ENCODE peak calls at places on chromosomes 3 and 15, in eight cellular contexts. J is transverse colon, L is BJ, E is AG04450, P is left ventricle myocardium inferior, T is Panc1, V is ovary, C is AG10803. I is an unnamed sample.

GRCh38 chr3:187042874-187043458 is 96.3 kb downstream of the RPL39L start:
- DNase-seq in E (no peak), T (no peak), P (no peak), J (no peak), C (no peak), V (no peak), L (no peak), I (no peak)

GRCh38 chr15:69126054-69126469 is 34.4 kb upstream of the GLCE start:
- DNase-seq in E (peak; percentile 78), V (no peak), J (no peak), L (no peak), P (no peak), T (no peak), C (peak; percentile 37), I (no peak)

GRCh38 chr15:84736375-84736774 is 12.0 kb upstream of the ZNF592 start:
- DNase-seq in J (peak; percentile 53), L (no peak), T (no peak), P (no peak), V (no peak), E (no peak), C (no peak), I (peak; percentile 74)

GRCh38 chr3:141485578-141486415 is 1.0 kb upstream of the RASA2 start:
- DNase-seq in T (no peak), P (no peak), V (no peak), C (peak; percentile 87), E (no peak), L (peak; percentile 47), J (no peak), I (no peak)

GRCh38 chr3:51961607-51962569 is 5.4 kb downstream of the PCBP4 start:
- DNase-seq in J (no peak), P (peak; percentile 63), E (no peak), C (no peak), V (peak; percentile 66), L (no peak), T (no peak), I (no peak)

GRCh38 chr3:194206375-194206774 is 70.4 kb downstream of the HES1 start:
- DNase-seq in L (no peak), J (peak; percentile 50), V (peak; percentile 51), T (no peak), P (peak; percentile 38), C (peak; percentile 15), E (no peak), I (no peak)

GRCh38 chr15:58392611-58393161 is 39.1 kb upstream of the LIPC start:
- DNase-seq in C (no peak), P (no peak), T (no peak), L (no peak), V (no peak), J (no peak), E (no peak), I (no peak)

GRCh38 chr3:124178531-124178930 is 186.6 kb upstream of the ROPN1 start:
- DNase-seq in J (no peak), L (no peak), T (no peak), E (no peak), C (no peak), P (no peak), V (no peak), I (no peak)

GRCh38 chr15:39555885-39556284 is 25.0 kb upstream of the THBS1 start:
- DNase-seq in L (no peak), T (no peak), C (no peak), P (no peak), V (no peak), E (no peak), J (no peak), I (no peak)

GRCh38 chr15:98727115-98728040 is 79.0 kb downstream of the IGF1R start:
- DNase-seq in V (peak; percentile 87), T (peak; percentile 83), L (peak; percentile 82), C (peak; percentile 95), P (peak; percentile 86), J (peak; percentile 89), E (peak; percentile 79), I (no peak)

GRCh38 chr3:133964547-133964946 is 65.2 kb downstream of the SLCO2A1 start:
- DNase-seq in E (no peak), J (no peak), V (peak; percentile 7), T (no peak), P (no peak), C (no peak), L (no peak), I (no peak)

GRCh38 chr3:127629462-127630403 is 748 bp downstream of the PODXL2 start:
- DNase-seq in E (no peak), C (no peak), T (no peak), V (peak; percentile 54), P (no peak), J (peak; percentile 49), L (no peak), I (no peak)

GRCh38 chr15:68279779-68280745 is 2.5 kb downstream of the FEM1B start:
- DNase-seq in C (no peak), J (no peak), E (no peak), L (no peak), T (no peak), P (no peak), V (no peak), I (no peak)

GRCh38 chr3:23484386-23484785 is 281.3 kb downstream of the UBE2E2 start:
- DNase-seq in T (no peak), L (no peak), J (no peak), E (no peak), C (no peak), V (no peak), P (no peak), I (no peak)

GRCh38 chr15:66835558-66835878 is 133.5 kb downstream of the SMAD6 start:
- DNase-seq in T (no peak), L (no peak), J (no peak), V (no peak), C (peak; percentile 55), E (no peak), P (no peak), I (no peak)

GRCh38 chr15:88708256-88709054 is 69.6 kb downstream of the ISG20 start:
- DNase-seq in E (no peak), T (no peak), C (peak; percentile 15), L (no peak), V (no peak), P (no peak), J (no peak), I (no peak)

DNA sequence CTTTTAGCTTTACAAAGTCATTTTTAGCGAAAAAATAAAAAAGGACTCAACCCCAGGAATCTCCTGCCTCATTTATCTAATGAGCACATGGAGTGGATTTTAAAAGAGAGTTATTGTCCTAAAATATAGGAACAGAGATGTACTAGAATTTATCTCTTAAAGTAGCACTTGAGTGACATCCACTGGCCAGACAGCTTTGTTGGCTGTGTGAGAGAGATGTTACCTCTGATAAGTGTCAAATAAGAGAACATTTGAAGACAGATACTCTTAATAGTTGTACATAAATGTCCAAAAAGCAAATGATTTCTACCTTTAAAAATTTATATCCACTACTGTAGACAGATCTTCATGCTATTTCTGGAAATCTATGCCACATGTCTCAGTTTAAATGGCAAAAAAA is 12.3 kb upstream of the MFSD1 start:
- DNase-seq in C (peak; percentile 64), J (peak; percentile 29), V (no peak), T (no peak), E (no peak), P (no peak), L (no peak), I (no peak)
- TF ChIP-seq CTCF in C (peak; percentile 69), J (peak; percentile 23), V (peak; percentile 25), T (peak; percentile 70), E (peak; percentile 58), P (peak; percentile 29), L (peak; percentile 42), I (peak; percentile 54)

GRCh38 chr3:178320481-178321352 is 215.5 kb upstream of the KCNMB2 start:
- DNase-seq in C (peak; percentile 69), L (no peak), T (no peak), P (peak; percentile 73), E (peak; percentile 53), V (peak; percentile 45), J (no peak), I (no peak)

GRCh38 chr3:178325330-178325729 is 210.9 kb upstream of the KCNMB2 start:
- DNase-seq in C (peak; percentile 75), L (peak; percentile 30), V (no peak), P (no peak), J (no peak), E (peak; percentile 15), T (no peak), I (no peak)
- TF ChIP-seq CTCF in C (peak; percentile 68), L (peak; percentile 29), V (no peak), P (peak; percentile 58), J (peak; percentile 36), E (peak; percentile 51), T (peak; percentile 36), I (no peak)

DNA sequence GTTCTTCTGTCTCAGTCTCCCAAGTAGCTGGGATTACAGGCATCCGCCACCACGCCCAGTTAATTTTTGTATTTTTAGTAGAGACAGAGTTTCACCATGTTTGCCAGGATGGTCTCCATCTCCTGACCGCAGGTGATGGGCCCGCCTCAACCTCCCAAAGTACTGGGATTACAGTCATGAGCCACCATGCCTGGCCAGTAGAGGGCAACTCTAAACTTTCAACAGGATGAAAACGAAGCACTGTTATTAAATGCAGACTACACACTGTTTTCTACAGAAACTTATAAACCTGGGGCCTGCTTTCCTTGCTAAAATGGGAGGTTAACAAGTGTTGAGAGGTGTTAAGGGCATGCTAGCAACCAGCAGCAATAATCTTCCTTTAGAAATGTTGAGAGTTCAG is 7.6 kb downstream of the ARPC4 start:
- DNase-seq in P (no peak), E (no peak), V (no peak), T (no peak), L (no peak), J (no peak), C (no peak), I (no peak)
- TF ChIP-seq CTCF in P (peak; percentile 22), E (peak; percentile 44), V (no peak), T (no peak), L (peak; percentile 36), J (peak; percentile 19), C (peak; percentile 19), I (peak; percentile 16)

GRCh38 chr3:190990898-190991297 is 128.4 kb upstream of the GMNC start:
- DNase-seq in V (no peak), T (no peak), J (no peak), C (no peak), L (no peak), E (no peak), P (no peak), I (no peak)

GRCh38 chr3:190984502-190985244 is 122.2 kb upstream of the GMNC start:
- DNase-seq in T (no peak), E (no peak), L (no peak), J (no peak), V (no peak), C (no peak), P (no peak), I (no peak)

GRCh38 chr3:190989213-190989612 is 126.7 kb upstream of the GMNC start:
- DNase-seq in J (no peak), C (no peak), P (no peak), V (no peak), T (no peak), L (no peak), E (no peak), I (no peak)

GRCh38 chr3:190983875-190984274 is 121.4 kb upstream of the GMNC start:
- DNase-seq in E (no peak), C (no peak), J (no peak), V (no peak), P (no peak), L (no peak), T (no peak), I (no peak)

DNA sequence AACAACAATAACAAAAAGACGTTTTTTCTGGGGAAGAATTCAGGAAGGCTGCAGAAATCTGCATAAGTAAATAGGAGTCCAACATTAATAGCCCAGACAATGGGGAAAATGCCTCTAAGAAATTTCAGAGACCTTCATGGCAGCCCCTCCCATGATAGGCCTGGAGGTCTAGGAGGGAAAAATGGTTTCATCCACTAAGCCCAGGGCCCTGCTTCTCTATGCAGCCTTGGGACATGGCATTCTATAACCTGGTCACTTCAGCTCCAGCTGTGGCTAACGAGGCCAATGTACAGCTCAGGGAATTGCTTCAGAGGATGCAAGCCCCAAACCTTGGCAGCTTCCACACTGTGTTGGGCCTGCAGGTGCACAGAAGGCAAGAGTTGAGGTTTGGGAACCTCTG is 125.6 kb upstream of the GMNC start:
- DNase-seq in C (no peak), T (no peak), P (no peak), V (no peak), J (no peak), E (no peak), L (no peak), I (no peak)
- TF ChIP-seq CTCF in C (no peak), T (no peak), P (no peak), V (no peak), J (no peak), E (no peak), L (no peak), I (no peak)